ENCODE peak calls at places on chromosomes 2 and 18, in nine cellular contexts. M is heart left ventricle; H is CD4-positive, alpha-beta memory T cell; Q is lower lobe of right lung; W is colonic mucosa; Y is tibial artery; R is cardiac muscle cell; V is pancreas; J is psoas muscle. P is an unnamed sample.

GRCh38 chr2:178194600-178195389 is 483 bp downstream of the OSBPL6 start:
- DNase-seq in M (peak; percentile 62), H (no peak), Q (peak; percentile 49), W (peak; percentile 34), Y (peak; percentile 33), R (peak; percentile 70), V (peak; percentile 77), J (peak; percentile 43), P (peak; percentile 48)

GRCh38 chr18:79933765-79934164 is 17.7 kb downstream of the SLC66A2 start:
- DNase-seq in M (peak; percentile 32), H (no peak), Q (peak; percentile 50), W (peak; percentile 76), Y (peak; percentile 14), R (peak; percentile 59), V (peak; percentile 69), J (no peak), P (no peak)

GRCh38 chr18:11497585-11497984 is 111.8 kb upstream of the SLC35G4 start:
- DNase-seq in M (no peak), H (no peak), Q (no peak), W (no peak), Y (peak; percentile 35), R (no peak), V (no peak), J (peak; percentile 30), P (no peak)

GRCh38 chr2:232512557-232512956 is 7.6 kb upstream of the PRSS56 start:
- DNase-seq in M (no peak), H (no peak), Q (no peak), W (no peak), Y (no peak), R (no peak), V (no peak), J (no peak), P (no peak)

GRCh38 chr18:64134044-64134757 is 14.7 kb downstream of the LINC00305 start:
- DNase-seq in M (no peak), H (no peak), Q (no peak), W (no peak), Y (no peak), R (no peak), V (no peak), J (no peak), P (no peak)

GRCh38 chr2:1448009-1448408 is 34.7 kb downstream of the TPO start:
- DNase-seq in M (no peak), H (no peak), Q (no peak), W (no peak), Y (no peak), R (no peak), V (no peak), J (no peak), P (no peak)

GRCh38 chr2:151943461-151943860 is 115.2 kb upstream of the ARL5A start:
- DNase-seq in M (no peak), H (no peak), Q (no peak), W (no peak), Y (no peak), R (no peak), V (no peak), J (no peak), P (no peak)

GRCh38 chr2:161488879-161489278 is 72.8 kb downstream of the TBR1 start:
- DNase-seq in M (no peak), H (no peak), Q (no peak), W (no peak), Y (no peak), R (no peak), V (no peak), J (no peak), P (no peak)

GRCh38 chr2:130834923-130835765 is 1.6 kb upstream of the ARHGEF4 start:
- DNase-seq in M (no peak), H (no peak), Q (peak; percentile 22), W (no peak), Y (no peak), R (no peak), V (peak; percentile 40), J (no peak), P (no peak)

GRCh38 chr2:12262681-12263436 is 453.9 kb upstream of the TRIB2 start:
- DNase-seq in M (no peak), H (peak; percentile 41), Q (no peak), W (no peak), Y (no peak), R (peak; percentile 17), V (no peak), J (no peak), P (no peak)

GRCh38 chr18:69839497-69839896 is 108.2 kb downstream of the CD226 start:
- DNase-seq in M (no peak), H (no peak), Q (no peak), W (no peak), Y (no peak), R (no peak), V (peak; percentile 64), J (no peak), P (no peak)

GRCh38 chr2:42141687-42142475 is 27.3 kb upstream of the EML4 start:
- DNase-seq in M (peak; percentile 79), H (peak; percentile 36), Q (peak; percentile 61), W (peak; percentile 76), Y (peak; percentile 52), R (peak; percentile 30), V (peak; percentile 66), J (no peak), P (peak; percentile 88)

GRCh38 chr2:42138163-42139016 is 30.8 kb upstream of the EML4 start:
- DNase-seq in M (peak; percentile 36), H (no peak), Q (no peak), W (no peak), Y (no peak), R (no peak), V (no peak), J (no peak), P (no peak)

GRCh38 chr2:42139141-42139540 is 30.0 kb upstream of the EML4 start:
- DNase-seq in M (no peak), H (no peak), Q (no peak), W (no peak), Y (no peak), R (no peak), V (no peak), J (no peak), P (no peak)

GRCh38 chr2:42140501-42140900 is 28.7 kb upstream of the EML4 start:
- DNase-seq in M (no peak), H (no peak), Q (no peak), W (no peak), Y (no peak), R (no peak), V (no peak), J (no peak), P (no peak)

DNA sequence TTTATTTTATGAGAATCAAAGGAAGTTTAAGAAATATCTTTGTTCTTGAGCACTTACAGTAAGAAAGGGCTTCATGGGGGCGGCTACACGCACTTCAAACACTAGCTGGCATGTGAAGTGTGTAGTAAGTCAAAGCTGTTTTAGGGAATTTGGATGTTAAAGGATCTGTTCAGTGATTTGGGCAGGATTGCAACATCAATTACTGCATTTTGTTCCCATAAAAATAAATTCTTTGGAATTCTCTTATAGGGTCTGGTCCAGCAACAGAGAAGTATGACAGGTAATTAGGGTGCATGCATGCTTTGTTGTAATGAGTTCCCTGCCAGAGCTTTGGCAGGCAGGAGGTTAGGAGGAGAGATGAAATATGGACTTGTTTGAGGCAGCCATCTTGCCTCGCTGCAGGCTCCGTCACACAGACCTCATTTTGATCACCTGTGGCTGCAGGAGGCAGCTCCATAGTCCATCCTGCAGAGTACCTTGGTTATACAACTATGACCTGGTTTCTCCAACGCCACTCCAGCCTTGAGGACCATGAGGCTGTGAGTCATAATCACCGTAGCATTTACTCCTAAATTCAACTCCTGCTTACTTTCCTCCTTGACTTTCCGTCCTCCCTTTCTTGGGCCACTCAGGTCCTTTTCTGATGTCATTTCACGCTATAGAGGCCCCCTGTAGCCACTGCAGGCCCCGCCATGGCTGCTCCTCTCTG is 26.5 kb upstream of the EML4 start:
- DNase-seq in M (no peak), H (no peak), Q (peak; percentile 49), W (no peak), Y (no peak), R (no peak), V (no peak), J (no peak), P (no peak)
- H3K4me3 ChIP-seq in M (no peak overlapping the region), H (no peak overlapping the region), Q (no peak overlapping the region), W (no peak overlapping the region), Y (no peak overlapping the region), R (no peak overlapping the region), V (no peak overlapping the region), J (peak overlapping the region; percentile 44), P (no peak overlapping the region)

GRCh38 chr2:28901202-28901601 is 6.7 kb downstream of the WDR43 start:
- DNase-seq in M (no peak), H (no peak), Q (no peak), W (no peak), Y (no peak), R (no peak), V (no peak), J (no peak), P (no peak)
- H3K9me3 ChIP-seq in M (no peaks in the 10 kb centered on the region), H (no peaks in the 10 kb centered on the region), Q (no peaks in the 10 kb centered on the region), W (no peaks in the 10 kb centered on the region), Y (no peaks in the 10 kb centered on the region), R (no peaks in the 10 kb centered on the region), V (no peaks in the 10 kb centered on the region), J (no peaks in the 10 kb centered on the region), P (no peaks in the 10 kb centered on the region)

GRCh38 chr2:174571669-174572323 is 25.8 kb downstream of the WIPF1 start:
- DNase-seq in M (no peak), H (no peak), Q (no peak), W (no peak), Y (no peak), R (no peak), V (peak; percentile 50), J (no peak), P (no peak)

GRCh38 chr2:174572556-174572955 is 25.0 kb downstream of the WIPF1 start:
- DNase-seq in M (no peak), H (no peak), Q (no peak), W (no peak), Y (no peak), R (no peak), V (no peak), J (no peak), P (no peak)

GRCh38 chr2:174575124-174575776 is 22.4 kb downstream of the WIPF1 start:
- DNase-seq in M (no peak), H (no peak), Q (no peak), W (no peak), Y (no peak), R (no peak), V (no peak), J (no peak), P (no peak)

GRCh38 chr2:174573621-174574081 is 24.0 kb downstream of the WIPF1 start:
- DNase-seq in M (peak; percentile 56), H (peak; percentile 56), Q (peak; percentile 84), W (no peak), Y (no peak), R (no peak), V (no peak), J (no peak), P (no peak)

GRCh38 chr2:174574657-174575056 is 22.9 kb downstream of the WIPF1 start:
- DNase-seq in M (no peak), H (no peak), Q (no peak), W (no peak), Y (no peak), R (no peak), V (no peak), J (no peak), P (no peak)
- H3K36me3 ChIP-seq in M (peaks cover 67% of the 10 kb centered on the region), H (peaks cover 91% of the 10 kb centered on the region), Q (peaks cover 74% of the 10 kb centered on the region), W (no peaks in the 10 kb centered on the region), Y (peaks cover 45% of the 10 kb centered on the region), R (peaks cover 3% of the 10 kb centered on the region), V (no peaks in the 10 kb centered on the region), J (no peaks in the 10 kb centered on the region), P (peaks cover 75% of the 10 kb centered on the region)

DNA sequence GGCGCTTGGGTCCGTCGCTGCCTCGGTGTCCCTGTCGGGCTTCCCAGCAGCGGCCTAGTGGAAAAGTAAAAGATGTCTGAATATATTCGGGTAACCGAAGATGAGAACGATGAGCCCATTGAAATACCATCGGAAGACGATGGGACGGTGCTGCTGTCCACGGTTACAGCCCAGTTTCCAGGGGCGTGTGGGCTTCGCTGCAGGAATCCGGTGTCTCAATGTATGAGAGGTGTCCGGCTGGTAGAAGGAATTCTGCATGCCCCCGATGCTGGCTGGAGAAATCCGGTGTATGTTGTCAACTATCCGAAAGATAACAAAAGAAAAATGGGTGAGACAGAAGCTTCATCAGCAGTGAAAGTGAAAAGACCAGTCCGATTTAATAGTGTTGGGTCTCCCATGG is 8.0 kb downstream of the HES6 start:
- DNase-seq in M (no peak), H (no peak), Q (no peak), W (no peak), Y (no peak), R (no peak), V (no peak), J (no peak), P (no peak)
- H3K4me3 ChIP-seq in M (peak overlapping the region; percentile 54), H (no peak overlapping the region), Q (peak overlapping the region; percentile 72), W (no peak overlapping the region), Y (peak overlapping the region; percentile 65), R (peak overlapping the region; percentile 41), V (peak overlapping the region; percentile 42), J (peak overlapping the region; percentile 64), P (peak overlapping the region; percentile 60)

P was measured in heart right ventricle.